ENCODE peak calls at places on chromosomes 3 and 15, in seven cellular contexts. O, A, U, J, C, P and Z are unnamed samples.

GRCh38 chr3:192892981-192893827 is 24.5 kb downstream of the MB21D2 start:
- DNase-seq in A (peak), P (peak), C (peak), J (peak), O (peak), U (no peak), Z (peak)

GRCh38 chr3:116947809-116948208 is 238.2 kb downstream of the TUSC7 start:
- DNase-seq in P (peak), O (no peak), U (no peak), A (no peak), C (no peak), J (no peak), Z (no peak)

GRCh38 chr3:49638445-49638844 is 35.7 kb upstream of the APEH start:
- DNase-seq in U (no peak), J (no peak), O (no peak), P (no peak), A (no peak), C (no peak), Z (no peak)

GRCh38 chr3:186969607-186970006 is 39.3 kb downstream of the ST6GAL1 start:
- DNase-seq in P (no peak), O (no peak), J (no peak), A (no peak), C (no peak), U (no peak), Z (no peak)

GRCh38 chr3:11367116-11367781 is 95.1 kb downstream of the ATG7 start:
- DNase-seq in J (peak), C (no peak), U (no peak), O (peak), A (peak), P (no peak), Z (no peak)

GRCh38 chr3:54936561-54936960 is 8.7 kb upstream of the LRTM1 start:
- DNase-seq in O (no peak), A (no peak), P (no peak), J (no peak), C (no peak), U (no peak), Z (no peak)

GRCh38 chr3:186381424-186382216 is 19.6 kb upstream of the DGKG start:
- DNase-seq in U (no peak), O (peak), A (no peak), J (no peak), C (no peak), P (peak), Z (no peak)

GRCh38 chr3:141250828-141251227 is 19.2 kb downstream of the PXYLP1 start:
- DNase-seq in C (no peak), O (no peak), P (no peak), A (no peak), J (no peak), U (no peak), Z (no peak)

GRCh38 chr15:32651229-32651837 is 9.8 kb downstream of the SCG5 start:
- DNase-seq in J (peak), U (peak), C (peak), O (peak), A (peak), P (peak), Z (peak)

DNA sequence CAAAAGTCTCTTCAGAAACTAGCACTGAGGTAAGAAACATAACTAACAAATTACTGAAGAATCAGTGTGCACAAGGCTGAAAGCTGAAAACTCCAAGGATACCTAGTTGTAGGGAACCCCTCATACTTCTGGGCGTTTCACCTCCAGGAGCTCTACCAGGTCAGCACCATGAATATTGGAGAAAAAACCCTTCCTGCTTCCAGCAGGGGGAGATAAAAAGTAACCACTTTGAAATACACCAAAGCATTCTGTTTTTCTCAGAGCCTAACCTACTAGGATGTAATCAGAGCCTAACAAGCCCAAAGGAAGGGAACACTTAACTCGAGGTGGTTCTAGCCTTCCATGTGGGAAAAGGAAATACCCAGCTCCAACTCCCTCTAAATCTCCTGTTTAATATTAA is 175.8 kb upstream of the MME start:
- DNase-seq in O (no peak), C (no peak), A (no peak), P (peak), U (peak), J (peak), Z (no peak)
- TF ChIP-seq CTCF in O (no peak), C (peak), A (no peak), P (peak), U (peak), J (peak), Z (peak)

DNA sequence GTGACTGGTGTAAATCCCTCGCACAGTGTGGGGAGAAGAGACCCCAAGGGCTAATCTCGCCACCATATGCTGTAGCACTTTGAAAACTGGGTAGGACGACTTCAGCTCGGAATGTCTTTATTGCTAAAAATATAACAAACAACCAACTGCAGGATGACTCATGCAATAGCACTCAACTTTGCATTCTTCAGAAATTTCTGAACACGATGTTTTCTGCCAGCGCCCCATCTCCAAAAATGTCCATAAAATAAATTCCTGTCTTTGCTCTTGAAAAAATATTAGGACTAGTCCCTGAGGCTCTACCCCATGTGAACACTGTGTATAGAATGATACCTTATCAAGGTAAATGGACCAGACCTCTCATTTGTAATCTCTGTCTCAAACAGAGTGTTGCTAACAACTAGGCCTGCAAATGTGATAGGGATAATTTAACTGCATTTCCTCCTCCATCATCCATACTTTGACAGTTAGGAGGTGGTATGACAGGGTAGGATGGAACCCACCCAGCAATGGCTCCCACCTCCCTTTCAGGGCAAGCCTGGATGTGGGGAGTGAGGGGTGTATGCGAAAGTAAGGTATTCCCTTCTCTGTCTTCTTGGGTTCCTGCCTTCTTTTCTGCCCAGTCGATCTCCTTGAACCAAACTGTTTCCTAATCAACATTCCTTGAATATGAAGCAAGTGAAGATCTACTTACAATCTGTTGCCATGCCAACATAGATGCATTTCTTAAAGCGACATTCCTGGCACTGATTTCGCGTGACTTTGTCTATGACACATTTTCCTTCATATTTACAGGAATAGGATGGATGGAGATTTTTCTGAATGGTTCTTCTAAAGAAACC is 201.1 kb downstream of the NR1D2 start:
- DNase-seq in O (no peak), C (no peak), P (no peak), A (no peak), U (no peak), J (peak), Z (peak)
- H3K4me3 ChIP-seq in O (no peak), C (no peak), P (no peak), A (no peak), U (no peak), J (no peak), Z (no peak)

GRCh38 chr15:23467110-23467600 is 20.1 kb upstream of the GOLGA6L2 start:
- DNase-seq in U (peak), J (peak), O (no peak), A (no peak), C (no peak), P (peak), Z (peak)
- TF ChIP-seq CTCF in U (peak), J (peak), O (peak), A (no peak), C (no peak), P (peak), Z (peak)

DNA sequence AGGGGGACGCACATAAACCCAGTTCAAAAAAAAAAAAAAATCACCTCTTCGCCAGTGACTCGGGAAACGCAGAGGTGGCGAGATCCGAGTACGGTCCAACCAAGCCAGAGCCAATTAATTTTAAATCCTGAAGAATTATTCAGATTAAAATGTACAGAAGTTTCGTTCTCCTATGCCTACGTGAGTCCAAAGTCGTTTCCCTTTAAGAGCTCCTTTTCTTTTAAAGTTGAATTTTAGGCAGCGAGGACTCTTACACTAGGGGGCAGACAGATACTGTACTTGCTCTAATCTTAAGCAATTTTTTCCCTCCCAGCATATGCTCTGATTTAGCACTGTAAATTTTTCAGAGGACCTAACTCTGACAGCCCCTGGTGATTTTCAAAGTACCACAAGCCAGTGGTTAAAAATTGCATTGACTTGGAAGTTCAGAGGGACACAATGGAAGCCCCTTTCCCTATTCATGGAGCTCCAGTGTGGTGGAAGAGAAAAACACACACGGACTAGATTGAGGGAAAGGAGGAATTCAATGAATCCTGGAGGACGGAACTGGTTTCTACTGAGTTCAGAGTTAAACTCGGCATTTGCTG is 3.3 kb upstream of the NR2F2 start:
- DNase-seq in A (no peak), O (no peak), J (peak), C (peak), P (peak), U (peak), Z (peak)
- H3K4me3 ChIP-seq in A (peak), O (peak), J (peak), C (peak), P (peak), U (no peak), Z (peak)